ENCODE peak calls at places on chromosome 17, in four cellular contexts. I is left cardiac atrium, K is substantia nigra, P is HEK293T. A is an unnamed sample.

GRCh38 chr17:47877368-47878034 is 18.5 kb upstream of the SP2 start:
- DNase-seq in P (no peak), K (no peak), I (no peak), A (no peak)

GRCh38 chr17:76427457-76428231 is 25.3 kb downstream of the UBE2O start:
- DNase-seq in I (no peak), P (no peak), K (no peak), A (no peak)

GRCh38 chr17:6095501-6095900 is 25.3 kb downstream of the WSCD1 start:
- DNase-seq in K (no peak), P (no peak), I (no peak), A (no peak)

GRCh38 chr17:38464723-38465419 is 36.6 kb downstream of the ARHGAP23 start:
- DNase-seq in K (peak), I (peak), P (peak), A (no peak)

GRCh38 chr17:3798273-3799180 is 2.5 kb downstream of the ITGAE start:
- DNase-seq in K (no peak), I (no peak), P (no peak), A (no peak)

GRCh38 chr17:44444735-44445105 is 55.3 kb upstream of the ITGA2B start:
- DNase-seq in I (no peak), K (no peak), P (no peak), A (no peak)

GRCh38 chr17:67784364-67785121 is 40.8 kb upstream of the BPTF start:
- DNase-seq in I (peak), P (no peak), K (no peak), A (no peak)

GRCh38 chr17:16040710-16041251 is 41.2 kb downstream of the TTC19 start:
- DNase-seq in K (no peak), I (no peak), P (no peak), A (no peak)

GRCh38 chr17:38564254-38564605 is 41.5 kb downstream of the SRCIN1 start:
- DNase-seq in K (no peak), P (no peak), I (no peak), A (no peak)

GRCh38 chr17:71188811-71189492 is 931.9 kb upstream of the SOX9 start:
- DNase-seq in P (no peak), I (no peak), K (no peak), A (no peak)

GRCh38 chr17:77571562-77571981 is 386.9 kb upstream of the TNRC6C start:
- DNase-seq in K (no peak), P (no peak), I (no peak), A (no peak)

GRCh38 chr17:48612854-48613691 is 2.0 kb downstream of the HOXB8 start:
- DNase-seq in P (no peak), I (no peak), K (no peak), A (no peak)

GRCh38 chr17:28178800-28179199 is 136.3 kb downstream of the NLK start:
- DNase-seq in K (no peak), I (no peak), P (no peak), A (no peak)

GRCh38 chr17:7932483-7932891 is 481 bp downstream of the CNTROB start:
- DNase-seq in I (peak), K (no peak), P (peak), A (no peak)

GRCh38 chr17:73770849-73771229 is 126.6 kb upstream of the SDK2 start:
- DNase-seq in P (no peak), I (no peak), K (no peak), A (no peak)

GRCh38 chr17:42997984-42998938 is at the start of gene RPL27:
- DNase-seq in I (peak), P (peak), K (peak), A (peak)

GRCh38 chr17:47872651-47873161 is 21.7 kb upstream of the SP6 start:
- DNase-seq in P (no peak), I (no peak), K (no peak), A (no peak)

GRCh38 chr17:4090898-4091297 is 51.9 kb downstream of the ZZEF1 start:
- DNase-seq in I (no peak), P (no peak), K (no peak), A (no peak)

GRCh38 chr17:76529224-76529642 is 8.3 kb downstream of the CYGB start:
- DNase-seq in P (no peak), K (no peak), I (peak), A (no peak)

GRCh38 chr17:46003907-46004748 is 5.1 kb downstream of the STH start:
- DNase-seq in P (no peak), I (peak), K (peak), A (no peak)

GRCh38 chr17:21291862-21292261 is 7.4 kb downstream of the MAP2K3 start:
- DNase-seq in I (no peak), K (no peak), P (no peak), A (no peak)

GRCh38 chr17:46879101-46879500 is 27.7 kb downstream of the WNT9B start:
- DNase-seq in K (no peak), P (no peak), I (no peak), A (no peak)

GRCh38 chr17:45345554-45346254 is 28.9 kb upstream of the MAP3K14 start:
- DNase-seq in P (peak), I (no peak), K (no peak), A (no peak)

GRCh38 chr17:80021600-80021999 is 14.1 kb downstream of the TBC1D16 start:
- DNase-seq in I (no peak), K (no peak), P (no peak), A (no peak)

GRCh38 chr17:41697122-41697962 is 8.7 kb downstream of the EIF1 start:
- DNase-seq in K (no peak), P (peak), I (peak), A (no peak)

GRCh38 chr17:72510454-72511016 is 389.7 kb downstream of the SOX9 start:
- DNase-seq in I (no peak), K (no peak), P (no peak), A (no peak)

GRCh38 chr17:50439008-50439407 is 13.0 kb downstream of the ACSF2 start:
- DNase-seq in P (no peak), I (no peak), K (no peak), A (no peak)

GRCh38 chr17:81176656-81177055 is 10.6 kb upstream of the AATK start:
- DNase-seq in P (no peak), K (no peak), I (no peak), A (no peak)

GRCh38 chr17:63932008-63932561 is at the start of gene CD79B:
- DNase-seq in K (no peak), P (no peak), I (no peak), A (peak)

A was measured in GM12864.